ENCODE peak calls at places on chromosomes 5 and 9, in ten cellular contexts. F, N, R, Z, B, G, K, W, S and P are unnamed samples.
A peak's percentile ranks its signal among the peaks of the same experiment; 100 is the strongest.

GRCh38 chr5:54049963-54050362 is 260.4 kb downstream of the ARL15 start:
- DNase-seq in F (no peak), N (no peak), R (no peak), Z (no peak), B (peak; percentile 52), G (no peak), K (no peak), W (no peak), S (no peak), P (no peak)

GRCh38 chr5:39218482-39219381 is 631 bp downstream of the FYB1 start:
- DNase-seq in F (no peak), N (no peak), R (no peak), Z (no peak), B (no peak), G (no peak), K (no peak), W (no peak), S (no peak), P (no peak)

GRCh38 chr5:31192442-31192841 is 1.0 kb upstream of the CDH6 start:
- DNase-seq in F (no peak), N (no peak), R (no peak), Z (no peak), B (no peak), G (no peak), K (no peak), W (no peak), S (no peak), P (no peak)

GRCh38 chr9:16619897-16620296 is 250.6 kb downstream of the BNC2 start:
- DNase-seq in F (no peak), N (no peak), R (no peak), Z (no peak), B (no peak), G (no peak), K (no peak), W (no peak), S (no peak), P (no peak)

GRCh38 chr5:68227532-68228160 is 12.1 kb downstream of the PIK3R1 start:
- DNase-seq in F (no peak), N (no peak), R (no peak), Z (no peak), B (no peak), G (no peak), K (no peak), W (no peak), S (no peak), P (no peak)

GRCh38 chr9:79768199-79768598 is 196.4 kb downstream of the TLE4 start:
- DNase-seq in F (no peak), N (no peak), R (no peak), Z (peak; percentile 51), B (no peak), G (no peak), K (no peak), W (peak; percentile 3), S (no peak), P (no peak)

GRCh38 chr9:16526380-16526779 is 344.1 kb downstream of the BNC2 start:
- DNase-seq in F (no peak), N (no peak), R (no peak), Z (no peak), B (peak; percentile 91), G (no peak), K (no peak), W (no peak), S (no peak), P (no peak)

GRCh38 chr9:105886136-105886535 is 191.8 kb downstream of the TMEM38B start:
- DNase-seq in F (no peak), N (no peak), R (no peak), Z (no peak), B (no peak), G (no peak), K (no peak), W (no peak), S (no peak), P (no peak)

GRCh38 chr9:128128836-128129590 is 1.5 kb upstream of the PTGES2 start:
- DNase-seq in F (no peak), N (no peak), R (no peak), Z (no peak), B (no peak), G (peak; percentile 64), K (no peak), W (no peak), S (no peak), P (peak; percentile 43)

GRCh38 chr5:73265641-73266040 is 92.6 kb downstream of the TMEM174 start:
- DNase-seq in F (no peak), N (no peak), R (no peak), Z (no peak), B (no peak), G (no peak), K (no peak), W (no peak), S (no peak), P (no peak)

GRCh38 chr9:82421498-82421897 is 432.9 kb downstream of the SPATA31D1 start:
- DNase-seq in F (no peak), N (no peak), R (no peak), Z (no peak), B (no peak), G (no peak), K (no peak), W (no peak), S (no peak), P (no peak)

GRCh38 chr9:108469654-108470053 is 386.1 kb downstream of the ACTL7B start:
- DNase-seq in F (no peak), N (no peak), R (no peak), Z (no peak), B (peak; percentile 75), G (no peak), K (no peak), W (no peak), S (no peak), P (no peak)

GRCh38 chr9:136057236-136058151 is 37.6 kb downstream of the NACC2 start:
- DNase-seq in F (no peak), N (no peak), R (no peak), Z (no peak), B (no peak), G (no peak), K (no peak), W (no peak), S (no peak), P (peak; percentile 83)

GRCh38 chr9:69036799-69037198 is 1.2 kb downstream of the FXN start:
- DNase-seq in F (no peak), N (no peak), R (no peak), Z (no peak), B (no peak), G (no peak), K (no peak), W (no peak), S (no peak), P (no peak)

GRCh38 chr9:2101524-2101923 is 86.4 kb downstream of the SMARCA2 start:
- DNase-seq in F (no peak), N (no peak), R (no peak), Z (no peak), B (no peak), G (no peak), K (no peak), W (no peak), S (no peak), P (no peak)
- H3K4me3 ChIP-seq in F (no peak overlapping the region), N (no peak overlapping the region), R (no peak overlapping the region), Z (no peak overlapping the region), B (no peak overlapping the region), G (no peak overlapping the region), K (no peak overlapping the region), W (no peak overlapping the region), S (no peak overlapping the region), P (no peak overlapping the region)

DNA sequence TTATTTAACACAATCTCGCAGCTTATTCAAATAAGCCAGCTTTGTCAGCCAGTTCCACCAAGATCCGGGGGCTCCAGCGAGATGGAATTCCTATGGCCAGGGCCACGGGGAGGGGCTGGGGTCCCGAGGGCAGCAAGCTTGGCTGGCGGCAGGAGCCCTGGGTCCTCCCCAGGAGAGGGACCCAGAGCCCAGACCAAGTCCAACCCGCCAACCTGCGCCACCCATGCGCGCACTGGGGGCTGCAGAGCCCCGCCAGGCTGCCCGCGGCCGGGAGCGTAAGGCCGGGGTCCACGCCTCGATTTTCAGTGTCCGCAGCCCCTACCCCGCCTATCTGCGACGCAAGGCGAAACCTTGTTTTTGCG is 7.3 kb downstream of the IRX4 start:
- DNase-seq in F (no peak), N (no peak), R (no peak), Z (no peak), B (no peak), G (no peak), K (no peak), W (no peak), S (no peak), P (peak; percentile 82)
- H3K4me3 ChIP-seq in F (no peak overlapping the region), N (no peak overlapping the region), R (no peak overlapping the region), Z (no peak overlapping the region), B (no peak overlapping the region), G (no peak overlapping the region), K (no peak overlapping the region), W (no peak overlapping the region), S (no peak overlapping the region), P (peak overlapping the region; percentile 23)

DNA sequence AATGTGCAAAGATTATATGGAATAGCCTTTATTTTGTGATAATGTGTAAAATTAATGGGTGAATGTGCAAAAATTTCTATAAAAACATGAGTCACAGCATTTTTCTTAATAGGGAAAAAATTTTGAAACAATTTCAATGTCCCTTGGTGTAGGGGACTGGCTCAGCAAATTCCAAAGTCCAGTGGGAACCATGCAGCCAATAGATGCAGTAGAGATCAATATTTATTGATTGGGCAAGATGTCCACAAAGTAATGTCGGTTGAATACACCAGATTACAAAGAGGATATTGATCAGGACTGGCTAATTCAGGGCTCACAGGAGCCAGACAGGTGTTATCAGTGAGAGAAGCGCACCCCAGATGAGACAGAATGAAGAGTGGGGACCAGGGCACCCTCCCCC is 62.5 kb downstream of the AMBP start:
- DNase-seq in F (no peak), N (no peak), R (no peak), Z (no peak), B (no peak), G (no peak), K (no peak), W (no peak), S (no peak), P (no peak)
- H3K4me3 ChIP-seq in F (no peak overlapping the region), N (no peak overlapping the region), R (no peak overlapping the region), Z (no peak overlapping the region), B (no peak overlapping the region), G (no peak overlapping the region), K (no peak overlapping the region), W (no peak overlapping the region), S (no peak overlapping the region), P (no peak overlapping the region)

GRCh38 chr5:168941901-168942300 is 359.0 kb downstream of the SLIT3 start:
- DNase-seq in F (no peak), N (no peak), R (no peak), Z (no peak), B (no peak), G (no peak), K (no peak), W (no peak), S (no peak), P (peak; percentile 47)
- H3K4me3 ChIP-seq in F (no peak overlapping the region), N (no peak overlapping the region), R (no peak overlapping the region), Z (no peak overlapping the region), B (no peak overlapping the region), G (no peak overlapping the region), K (no peak overlapping the region), W (no peak overlapping the region), S (no peak overlapping the region), P (no peak overlapping the region)

DNA sequence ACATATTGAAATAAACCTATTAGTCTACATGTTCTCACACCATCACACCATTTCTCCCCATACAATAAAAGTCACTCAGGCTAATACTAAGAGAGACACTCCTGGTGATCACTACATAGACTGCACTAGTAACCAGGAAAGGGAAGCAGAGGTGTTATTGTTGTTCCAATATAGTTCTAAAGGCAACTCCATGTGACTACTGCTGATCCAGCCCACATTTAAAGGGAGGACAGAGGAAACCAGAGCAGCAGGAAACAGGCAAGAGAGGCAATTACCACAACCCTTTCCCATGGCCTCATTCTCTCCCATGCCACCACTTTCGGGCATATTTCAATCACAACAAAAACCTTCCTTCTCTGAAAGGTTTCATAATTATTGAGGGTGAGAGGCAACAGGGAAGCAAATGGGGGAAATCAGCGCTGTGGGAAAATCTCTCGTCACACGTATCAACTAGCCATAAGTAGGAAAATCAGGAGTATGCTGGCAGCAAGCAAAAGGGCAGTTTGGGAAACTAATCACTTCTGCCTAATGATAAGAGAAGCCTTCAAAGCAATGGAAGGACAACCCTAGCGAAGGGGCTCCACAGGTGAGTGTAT is 1.8 kb downstream of the UBAP2 start:
- DNase-seq in F (no peak), N (no peak), R (no peak), Z (no peak), B (peak; percentile 14), G (no peak), K (no peak), W (no peak), S (no peak), P (no peak)
- H3K4me3 ChIP-seq in F (no peak overlapping the region), N (no peak overlapping the region), R (no peak overlapping the region), Z (no peak overlapping the region), B (peak overlapping the region; percentile 98), G (peak overlapping the region; percentile 92), K (peak overlapping the region; percentile 2), W (peak overlapping the region; percentile 99), S (no peak overlapping the region), P (peak overlapping the region; percentile 19)